ENCODE peak calls at places on chromosomes 12 and 14, in four cellular contexts. E, N, H and X are unnamed samples.

GRCh38 chr14:97177016-97177415 is 379.8 kb downstream of the VRK1 start:
- DNase-seq in E (peak; percentile 4), N (peak; percentile 3), H (peak; percentile 49), X (peak; percentile 36)

GRCh38 chr12:85509081-85509856 is 229.2 kb downstream of the ALX1 start:
- DNase-seq in E (no peak), N (no peak), H (no peak), X (no peak)

GRCh38 chr12:25187781-25188180 is 7.2 kb downstream of the DNAI7 start:
- DNase-seq in E (no peak), N (no peak), H (no peak), X (no peak)

GRCh38 chr12:55700255-55701018 is 7.3 kb downstream of the ITGA7 start:
- DNase-seq in E (no peak), N (no peak), H (no peak), X (no peak)

GRCh38 chr12:10612954-10613333 is 465 bp downstream of the MAGOHB start:
- DNase-seq in E (no peak), N (no peak), H (no peak), X (no peak)

GRCh38 chr12:8950702-8951478 is 1.4 kb upstream of the M6PR start:
- DNase-seq in E (no peak), N (no peak), H (peak; percentile 65), X (peak; percentile 36)

GRCh38 chr14:104435147-104436046 is 144.2 kb upstream of the C14orf180 start:
- DNase-seq in E (no peak), N (no peak), H (no peak), X (no peak)

GRCh38 chr14:106174206-106174605 is 647.8 kb downstream of the TMEM121 start:
- DNase-seq in E (no peak), N (peak; percentile 34), H (peak; percentile 80), X (no peak)

GRCh38 chr12:92034858-92035401 is 110.7 kb downstream of the BTG1 start:
- DNase-seq in E (no peak), N (peak; percentile 12), H (peak; percentile 59), X (peak; percentile 76)

GRCh38 chr12:46370380-46370734 is 2.2 kb downstream of the SLC38A2 start:
- DNase-seq in E (no peak), N (no peak), H (no peak), X (no peak)

GRCh38 chr12:50537538-50537919 is 32.7 kb downstream of the DIP2B start:
- DNase-seq in E (no peak), N (no peak), H (no peak), X (no peak)

GRCh38 chr12:2149091-2149490 is 96.3 kb downstream of the CACNA1C start:
- DNase-seq in E (no peak), N (no peak), H (no peak), X (no peak)

GRCh38 chr12:53051058-53051880 is 1.4 kb downstream of the TNS2 start:
- DNase-seq in E (no peak), N (no peak), H (no peak), X (no peak)

GRCh38 chr14:55762595-55763232 is 182.7 kb downstream of the KTN1 start:
- DNase-seq in E (no peak), N (no peak), H (peak; percentile 22), X (no peak)

GRCh38 chr12:51661836-51662235 is 70.8 kb downstream of the SCN8A start:
- DNase-seq in E (no peak), N (no peak), H (no peak), X (no peak)

GRCh38 chr12:3120701-3121100 is 43.5 kb downstream of the TSPAN9 start:
- DNase-seq in E (no peak), N (no peak), H (no peak), X (no peak)

GRCh38 chr14:39988939-39989338 is 556.7 kb upstream of the FBXO33 start:
- DNase-seq in E (peak; percentile 49), N (no peak), H (no peak), X (peak; percentile 10)

GRCh38 chr12:109273354-109273753 is 35.7 kb downstream of the FOXN4 start:
- DNase-seq in E (no peak), N (no peak), H (no peak), X (no peak)

GRCh38 chr14:77707355-77707723 is 484 bp downstream of the ALKBH1 start:
- DNase-seq in E (no peak), N (no peak), H (no peak), X (no peak)

GRCh38 chr12:57603758-57604453 is 718 bp upstream of the DTX3 start:
- DNase-seq in E (no peak), N (no peak), H (no peak), X (no peak)

GRCh38 chr14:93033983-93034670 is 81.6 kb downstream of the ITPK1 start:
- DNase-seq in E (peak; percentile 51), N (peak; percentile 19), H (no peak), X (no peak)

GRCh38 chr12:87054225-87054624 is 798.0 kb upstream of the MGAT4C start:
- DNase-seq in E (no peak), N (no peak), H (no peak), X (no peak)

GRCh38 chr14:37697489-37698121 is 102.2 kb downstream of the TTC6 start:
- DNase-seq in E (no peak), N (no peak), H (no peak), X (no peak)

GRCh38 chr12:57276935-57277563 is 26.1 kb upstream of the STAC3 start:
- DNase-seq in E (peak; percentile 25), N (no peak), H (no peak), X (peak; percentile 21)

GRCh38 chr12:76010732-76011458 is 20.7 kb downstream of the PHLDA1 start:
- DNase-seq in E (no peak), N (no peak), H (no peak), X (no peak)

GRCh38 chr12:51951199-51951842 is at the start of gene ACVR1B:
- DNase-seq in E (peak; percentile 95), N (peak; percentile 84), H (peak; percentile 89), X (peak; percentile 87)

GRCh38 chr12:131829351-131829794 is 1.2 kb downstream of the MMP17 start:
- DNase-seq in E (no peak), N (no peak), H (no peak), X (no peak)

GRCh38 chr12:123064356-123064755 is 83.9 kb downstream of the ARL6IP4 start:
- DNase-seq in E (no peak), N (no peak), H (no peak), X (no peak)

GRCh38 chr12:128387811-128388422 is 120.9 kb downstream of the TMEM132C start:
- DNase-seq in E (peak; percentile 80), N (no peak), H (no peak), X (no peak)

GRCh38 chr12:74401035-74401434 is 136.6 kb upstream of the ATXN7L3B start:
- DNase-seq in E (no peak), N (no peak), H (no peak), X (no peak)

GRCh38 chr14:83533734-83534133 is 1996.2 kb upstream of the FLRT2 start:
- DNase-seq in E (no peak), N (no peak), H (no peak), X (no peak)

GRCh38 chr12:52280319-52280795 is 5.9 kb downstream of the KRT86 start:
- DNase-seq in E (no peak), N (no peak), H (no peak), X (no peak)

GRCh38 chr12:109765493-109765810 is 51.8 kb downstream of the FAM222A start:
- DNase-seq in E (no peak), N (no peak), H (no peak), X (no peak)

GRCh38 chr12:72072613-72073212 is 134.1 kb downstream of the TPH2 start:
- DNase-seq in E (peak; percentile 20), N (no peak), H (no peak), X (no peak)

GRCh38 chr14:99318091-99318958 is 46.3 kb upstream of the BCL11B start:
- DNase-seq in E (no peak), N (no peak), H (no peak), X (no peak)

GRCh38 chr12:70040141-70040540 is 203.1 kb upstream of the CNOT2 start:
- DNase-seq in E (no peak), N (no peak), H (no peak), X (no peak)

GRCh38 chr14:20811994-20812393 is 9.3 kb upstream of the RNASE1 start:
- DNase-seq in E (no peak), N (no peak), H (no peak), X (no peak)

DNA sequence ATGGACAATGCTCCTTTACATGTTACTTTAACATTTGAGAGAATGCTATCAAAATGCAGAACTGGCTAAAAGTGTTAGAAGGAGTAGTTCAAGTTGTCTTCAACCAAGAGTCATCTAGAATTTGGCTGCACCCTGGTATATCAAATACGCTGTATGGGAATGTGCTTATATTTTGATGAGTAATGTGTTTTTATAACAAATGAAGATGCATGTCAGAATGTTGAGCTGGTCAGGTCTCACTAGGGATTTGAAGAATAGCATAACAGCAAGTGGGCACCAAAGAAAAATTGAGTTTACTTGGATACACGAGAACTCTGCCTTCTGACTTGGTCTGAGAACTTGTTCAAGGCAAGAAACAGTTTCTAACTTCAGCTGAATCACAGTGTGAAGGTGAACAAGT is 82.3 kb downstream of the PDE3A start:
- DNase-seq in E (no peak), N (no peak), H (no peak), X (no peak)
- H3K27me3 ChIP-seq in E (no peaks in the 10 kb centered on the region), N (no peaks in the 10 kb centered on the region), H (no peaks in the 10 kb centered on the region), X (no peaks in the 10 kb centered on the region)

DNA sequence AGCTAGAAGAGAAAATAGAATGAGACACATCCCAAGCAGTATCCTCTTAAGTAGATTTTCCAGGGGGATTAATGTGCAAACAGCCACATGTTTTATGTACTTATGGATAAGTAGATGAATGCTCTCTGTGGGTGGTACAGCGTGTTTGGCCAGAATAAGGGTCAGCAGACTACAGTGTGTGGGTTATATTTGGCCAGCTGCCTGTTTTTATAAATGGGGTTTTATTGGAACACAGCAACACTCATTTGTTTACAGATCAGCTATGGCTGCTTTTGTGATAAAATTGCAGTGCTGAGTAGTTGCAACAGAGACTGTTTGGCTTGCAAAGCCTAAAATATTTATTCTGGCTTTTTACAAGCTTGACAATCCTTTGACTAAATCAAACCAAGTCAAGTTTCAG is 780.2 kb upstream of the SEL1L start:
- DNase-seq in E (no peak), N (no peak), H (no peak), X (no peak)
- H3K27me3 ChIP-seq in E (no peaks in the 10 kb centered on the region), N (no peaks in the 10 kb centered on the region), H (no peaks in the 10 kb centered on the region), X (no peaks in the 10 kb centered on the region)

GRCh38 chr14:74604157-74604556 is 7.9 kb downstream of the LTBP2 start:
- DNase-seq in E (no peak), N (no peak), H (no peak), X (no peak)
- H3K27me3 ChIP-seq in E (no peaks in the 10 kb centered on the region), N (no peaks in the 10 kb centered on the region), H (no peaks in the 10 kb centered on the region), X (no peaks in the 10 kb centered on the region)

GRCh38 chr12:114713466-114714215 is 29.7 kb upstream of the TBX3 start:
- DNase-seq in E (no peak), N (no peak), H (no peak), X (no peak)
- H3K27me3 ChIP-seq in E (no peaks in the 10 kb centered on the region), N (no peaks in the 10 kb centered on the region), H (no peaks in the 10 kb centered on the region), X (no peaks in the 10 kb centered on the region)